ENCODE peak calls at places on chromosomes 7 and 10, in five cellular contexts. W is heart right ventricle; T is CD8-positive, alpha-beta memory T cell; Q is endodermal cell; Z is A549. X is an unnamed sample.

GRCh38 chr10:28973309-28973972 is 296.1 kb downstream of the BAMBI start:
- DNase-seq in Q (no peak), W (no peak), T (no peak), Z (no peak), X (no peak)

GRCh38 chr10:110141185-110141584 is 66.2 kb upstream of the MXI1 start:
- DNase-seq in T (no peak), W (no peak), Z (no peak), Q (no peak), X (no peak)

GRCh38 chr7:19964198-19964597 is 190.8 kb upstream of the TMEM196 start:
- DNase-seq in T (no peak), Z (no peak), Q (no peak), W (no peak), X (no peak)

GRCh38 chr7:5477723-5478531 is 54.3 kb upstream of the TNRC18 start:
- DNase-seq in Z (no peak), Q (peak; percentile 89), W (no peak), T (no peak), X (no peak)

GRCh38 chr10:2122431-2123124 is 385.3 kb upstream of the ADARB2 start:
- DNase-seq in T (no peak), W (no peak), Z (no peak), Q (no peak), X (no peak)

GRCh38 chr10:17923728-17924127 is 28.0 kb upstream of the SLC39A12 start:
- DNase-seq in W (no peak), Z (peak; percentile 14), T (no peak), Q (no peak), X (no peak)

GRCh38 chr10:104680467-104681401 is 39.6 kb downstream of the SORCS3 start:
- DNase-seq in W (peak; percentile 26), T (no peak), Q (peak; percentile 87), Z (peak; percentile 26), X (peak; percentile 55)

GRCh38 chr10:31838065-31838464 is 90.6 kb downstream of the ARHGAP12 start:
- DNase-seq in Z (no peak), W (no peak), T (no peak), Q (no peak), X (no peak)

GRCh38 chr7:34453150-34453549 is 204.9 kb upstream of the NPSR1 start:
- DNase-seq in Z (no peak), Q (no peak), W (no peak), T (no peak), X (no peak)

GRCh38 chr10:10475812-10476211 is 541.9 kb upstream of the CELF2 start:
- DNase-seq in Q (no peak), W (no peak), T (no peak), Z (no peak), X (no peak)

GRCh38 chr7:80563561-80564327 is 51.9 kb upstream of the GNAT3 start:
- DNase-seq in W (no peak), Z (no peak), Q (no peak), T (no peak), X (no peak)

GRCh38 chr10:35635576-35635975 is 6.5 kb downstream of the FZD8 start:
- DNase-seq in Z (peak; percentile 77), Q (peak; percentile 85), T (no peak), W (no peak), X (peak; percentile 13)

GRCh38 chr10:24820616-24821015 is 96.9 kb upstream of the ARHGAP21 start:
- DNase-seq in Z (no peak), Q (no peak), W (no peak), T (no peak), X (no peak)

GRCh38 chr7:80659120-80660055 is 20.9 kb downstream of the CD36 start:
- DNase-seq in W (no peak), Z (peak; percentile 26), Q (no peak), T (no peak), X (no peak)

GRCh38 chr7:92727755-92728154 is 108.6 kb downstream of the CDK6 start:
- DNase-seq in W (no peak), Z (no peak), T (no peak), Q (no peak), X (no peak)

GRCh38 chr10:132193907-132194552 is 7.3 kb downstream of the DPYSL4 start:
- DNase-seq in Z (no peak), W (no peak), T (peak; percentile 43), Q (peak; percentile 74), X (no peak)

GRCh38 chr7:149883049-149883439 is 9.3 kb downstream of the ATP6V0E2 start:
- DNase-seq in W (no peak), Q (no peak), Z (no peak), T (no peak), X (no peak)

GRCh38 chr7:140156460-140157080 is 20.2 kb downstream of the KDM7A start:
- DNase-seq in Z (no peak), Q (peak; percentile 53), W (no peak), T (no peak), X (no peak)

GRCh38 chr10:100989088-100989487 is 1.7 kb downstream of the TWNK start:
- DNase-seq in T (no peak), Z (no peak), W (no peak), Q (no peak), X (no peak)

GRCh38 chr7:48337012-48337621 is 165.9 kb downstream of the ABCA13 start:
- DNase-seq in Q (peak; percentile 81), W (no peak), T (no peak), Z (peak; percentile 37), X (no peak)

GRCh38 chr10:130575756-130576285 is 439.6 kb downstream of the GLRX3 start:
- DNase-seq in T (no peak), Z (no peak), W (no peak), Q (no peak), X (no peak)

GRCh38 chr7:141877365-141877764 is 36.1 kb upstream of the PRSS37 start:
- DNase-seq in W (no peak), Q (no peak), T (no peak), Z (no peak), X (no peak)

GRCh38 chr7:74084722-74085578 is 1.3 kb downstream of the LIMK1 start:
- DNase-seq in Q (no peak), Z (no peak), T (no peak), W (no peak), X (no peak)

GRCh38 chr7:97006146-97006950 is 995 bp downstream of the DLX6 start:
- DNase-seq in Z (peak; percentile 56), W (no peak), T (no peak), Q (peak; percentile 90), X (no peak)

GRCh38 chr10:80158598-80159127 is 26.1 kb downstream of the PLAC9 start:
- DNase-seq in Q (no peak), T (peak; percentile 25), W (peak; percentile 84), Z (peak; percentile 81), X (no peak)

GRCh38 chr10:112332509-112333228 is 41.2 kb upstream of the ACSL5 start:
- DNase-seq in Q (no peak), T (no peak), W (no peak), Z (no peak), X (no peak)

GRCh38 chr10:46048152-46048551 is 2.1 kb upstream of the MSMB start:
- DNase-seq in Z (no peak), W (no peak), Q (peak; percentile 87), T (no peak), X (no peak)
- H3K27ac ChIP-seq in Z (no peak overlapping the region), W (no peak overlapping the region), Q (no peak overlapping the region), T (no peak overlapping the region), X (no peak overlapping the region)

DNA sequence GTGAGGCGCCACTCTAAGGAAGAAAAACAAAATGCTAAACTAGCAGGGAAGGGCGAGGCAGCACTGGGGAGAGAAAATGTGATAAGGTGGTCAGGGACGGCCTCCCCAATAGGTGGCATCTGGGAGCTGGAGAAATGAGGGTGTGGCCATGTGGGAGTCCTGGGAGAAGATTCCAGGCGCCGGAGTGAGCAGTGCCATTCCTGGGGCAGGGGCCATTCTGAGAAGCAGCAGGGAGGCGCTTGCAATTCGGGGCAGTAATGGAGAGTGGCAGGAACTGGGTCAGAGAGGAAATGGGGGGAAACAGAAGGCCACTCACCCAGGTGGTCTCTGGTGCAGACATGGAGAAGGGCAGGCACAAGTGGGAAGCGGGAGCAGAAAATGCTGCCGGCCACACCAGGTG is 61.8 kb upstream of the LRRC18 start:
- DNase-seq in Q (peak; percentile 88), T (no peak), Z (peak; percentile 13), W (no peak), X (no peak)
- H3K27ac ChIP-seq in Q (no peak overlapping the region), T (no peak overlapping the region), Z (no peak overlapping the region), W (peak overlapping the region; percentile 2), X (no peak overlapping the region)

DNA sequence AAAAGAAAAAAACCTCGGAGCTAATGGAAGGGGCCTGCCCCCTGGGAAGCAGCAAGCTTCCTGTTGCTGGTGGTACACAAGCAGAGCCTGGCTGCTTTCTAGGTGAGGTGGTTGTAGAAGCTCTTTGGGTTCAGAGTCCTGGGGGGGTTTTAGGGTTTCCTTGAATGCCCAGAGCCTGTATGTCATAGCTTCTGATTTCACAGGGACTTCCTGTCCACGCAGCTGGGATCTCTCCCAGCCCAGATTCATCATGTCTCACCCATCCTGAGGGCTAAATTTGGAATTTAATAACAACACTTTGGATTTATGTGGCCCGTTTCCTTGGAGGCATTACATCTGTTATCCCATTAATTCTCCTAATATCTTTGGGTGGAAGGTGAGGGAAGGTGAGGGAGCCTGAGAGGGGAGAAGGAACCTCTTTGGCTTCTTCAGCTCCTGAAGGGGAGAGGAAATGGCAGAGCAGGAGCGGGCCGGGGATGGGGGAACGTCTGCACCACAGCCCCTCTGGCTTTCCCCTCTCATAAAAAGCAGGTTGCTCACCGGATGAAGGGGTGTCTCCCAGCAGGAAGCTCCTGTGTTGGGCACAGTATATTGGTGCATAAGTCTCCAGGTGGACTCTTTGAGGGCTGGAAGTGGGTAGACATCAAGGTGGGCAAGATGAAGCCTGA is 19.7 kb downstream of the RPS24 start:
- DNase-seq in Z (no peak), T (no peak), W (no peak), Q (no peak), X (no peak)
- H3K27ac ChIP-seq in Z (no peak overlapping the region), T (no peak overlapping the region), W (no peak overlapping the region), Q (no peak overlapping the region), X (no peak overlapping the region)

GRCh38 chr10:51421853-51422252 is 277.5 kb downstream of the CSTF2T start:
- DNase-seq in Z (no peak), W (no peak), T (no peak), Q (no peak), X (no peak)

GRCh38 chr10:51423121-51423452 is 276.3 kb downstream of the CSTF2T start:
- DNase-seq in W (no peak), Q (no peak), Z (no peak), T (no peak), X (no peak)

GRCh38 chr10:51425431-51425830 is 274.0 kb downstream of the CSTF2T start:
- DNase-seq in Q (no peak), W (peak; percentile 10), T (no peak), Z (no peak), X (no peak)

GRCh38 chr10:51419416-51420093 is 279.8 kb downstream of the CSTF2T start:
- DNase-seq in Q (no peak), Z (no peak), W (no peak), T (no peak), X (no peak)

DNA sequence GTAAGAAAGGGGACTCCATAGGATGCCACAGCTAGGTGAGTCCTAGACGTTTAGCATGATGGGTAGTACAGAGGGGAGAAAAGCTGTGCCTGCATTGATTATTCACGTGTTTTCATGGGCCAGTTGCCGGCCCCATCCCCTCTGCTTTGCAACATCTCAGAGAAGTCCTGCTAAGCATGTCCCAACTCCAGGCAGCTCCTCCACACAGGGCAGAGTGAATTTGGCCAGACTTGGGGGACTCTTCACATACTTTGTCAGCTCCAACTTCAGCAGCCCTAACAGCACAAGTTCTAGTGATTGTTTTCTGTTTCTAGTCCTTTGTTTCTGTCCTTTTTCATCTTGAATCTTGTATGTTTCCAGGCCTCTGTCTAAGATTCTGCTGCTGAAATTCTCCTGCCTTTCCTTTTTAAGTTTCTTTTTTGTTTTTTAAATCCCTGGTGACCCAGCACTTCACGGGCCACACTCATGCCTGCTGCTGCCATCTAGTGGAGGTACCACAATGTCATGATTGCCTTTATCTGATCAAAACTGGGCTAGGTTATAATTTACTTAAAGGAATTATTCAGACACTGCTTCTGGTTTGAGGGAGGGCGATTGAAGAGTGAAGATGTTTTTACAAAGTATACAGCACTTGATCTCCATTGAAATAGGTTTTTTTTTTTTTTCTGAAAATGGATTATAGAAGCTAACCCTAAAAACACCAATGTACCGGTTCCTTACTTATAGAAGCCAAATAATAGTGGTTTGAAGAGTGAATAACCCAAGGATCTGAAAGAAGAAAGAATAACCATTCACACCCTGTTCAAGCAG is 276.9 kb downstream of the CSTF2T start:
- DNase-seq in T (peak; percentile 49), W (peak; percentile 24), Z (peak; percentile 26), Q (peak; percentile 81), X (no peak)
- H3K27ac ChIP-seq in T (no peak overlapping the region), W (peak overlapping the region; percentile 70), Z (no peak overlapping the region), Q (no peak overlapping the region), X (no peak overlapping the region)

X was measured in substantia nigra.